ENCODE peak calls at places on chromosomes 13 and 19, in nine cellular contexts. M is GM03348; C is CD4-positive, alpha-beta T cell; Z is pancreas; O is stimulated activated CD8-positive, alpha-beta memory T cell treated with anti-CD3 and anti-CD28 coated beads, Interleukin-4, amount 100 ng/mL, for 48 hours; K is T-cell; H is T1000; U is Calu3; A is left cardiac atrium. V is an unnamed sample.

GRCh38 chr13:98869408-98870090 is 108.3 kb downstream of the DOCK9 start:
- DNase-seq in K (no peak), C (no peak), Z (no peak), M (no peak), A (peak; percentile 56), U (no peak), H (no peak), O (no peak), V (no peak)

GRCh38 chr13:74570834-74571233 is 436.6 kb upstream of the KLF12 start:
- DNase-seq in H (no peak), U (no peak), C (no peak), K (no peak), O (no peak), M (no peak), A (no peak), Z (no peak), V (no peak)

GRCh38 chr19:8988204-8988603 is 22.0 kb downstream of the MUC16 start:
- DNase-seq in K (no peak), H (no peak), A (no peak), O (peak; percentile 67), M (no peak), C (no peak), U (no peak), Z (no peak), V (no peak)

GRCh38 chr19:55410168-55410567 is 2.6 kb upstream of the UBE2S start:
- DNase-seq in M (no peak), A (no peak), C (no peak), U (no peak), O (no peak), K (no peak), Z (no peak), H (no peak), V (no peak)

GRCh38 chr13:102869948-102870676 is 24.3 kb downstream of the ERCC5 start:
- DNase-seq in A (no peak), Z (no peak), U (no peak), H (no peak), C (no peak), M (peak; percentile 5), O (no peak), K (no peak), V (no peak)

GRCh38 chr13:76693086-76693485 is 193.1 kb downstream of the KCTD12 start:
- DNase-seq in U (no peak), O (no peak), K (no peak), H (no peak), Z (no peak), A (no peak), C (no peak), M (no peak), V (no peak)

GRCh38 chr13:95656386-95657015 is 12.0 kb upstream of the DZIP1 start:
- DNase-seq in U (no peak), A (no peak), M (no peak), O (no peak), H (no peak), Z (no peak), C (no peak), K (no peak), V (no peak)

GRCh38 chr13:111204438-111205177 is 89.5 kb downstream of the ARHGEF7 start:
- DNase-seq in K (no peak), H (peak; percentile 51), U (no peak), A (peak; percentile 87), C (no peak), M (peak; percentile 89), Z (no peak), O (no peak), V (peak; percentile 44)

V was measured in HTR-8/SVneo.